ENCODE peak calls at places on chromosomes 11 and 22, in nine cellular contexts. One of them, this sample, is unnamed.

GRCh38 chr22:26734339-26735018 is 77.1 kb downstream of the MIAT start:
- DNase-seq in tibial nerve: no peak
- DNase-seq in pancreas: no peak
- DNase-seq in kidney: no peak
- DNase-seq in astrocyte of the spinal cord: no peak
- DNase-seq in GM12864: no peak
- DNase-seq in retinal pigment epithelial cell: no peak
- DNase-seq in fibroblast of lung: peak
- DNase-seq in cardiac fibroblast: no peak
- DNase-seq in this sample: no peak

GRCh38 chr22:21033895-21034294 is 1.5 kb upstream of the SLC7A4 start:
- DNase-seq in GM12864: no peak
- DNase-seq in fibroblast of lung: no peak
- DNase-seq in retinal pigment epithelial cell: no peak
- DNase-seq in cardiac fibroblast: no peak
- DNase-seq in tibial nerve: no peak
- DNase-seq in kidney: no peak
- DNase-seq in astrocyte of the spinal cord: no peak
- DNase-seq in pancreas: no peak
- DNase-seq in this sample: no peak

GRCh38 chr11:122167100-122167499 is 51.1 kb upstream of the BLID start:
- DNase-seq in tibial nerve: no peak
- DNase-seq in retinal pigment epithelial cell: peak
- DNase-seq in fibroblast of lung: peak
- DNase-seq in astrocyte of the spinal cord: peak
- DNase-seq in kidney: no peak
- DNase-seq in cardiac fibroblast: peak
- DNase-seq in GM12864: no peak
- DNase-seq in pancreas: no peak
- DNase-seq in this sample: peak

GRCh38 chr11:1623716-1624115 is 1.8 kb upstream of the KRTAP5-4 start:
- DNase-seq in tibial nerve: no peak
- DNase-seq in pancreas: no peak
- DNase-seq in cardiac fibroblast: no peak
- DNase-seq in retinal pigment epithelial cell: no peak
- DNase-seq in kidney: peak
- DNase-seq in astrocyte of the spinal cord: no peak
- DNase-seq in GM12864: no peak
- DNase-seq in fibroblast of lung: no peak
- DNase-seq in this sample: no peak

GRCh38 chr11:100619484-100619883 is 67.6 kb upstream of the ARHGAP42 start:
- DNase-seq in tibial nerve: no peak
- DNase-seq in pancreas: no peak
- DNase-seq in GM12864: no peak
- DNase-seq in retinal pigment epithelial cell: no peak
- DNase-seq in astrocyte of the spinal cord: peak
- DNase-seq in kidney: no peak
- DNase-seq in fibroblast of lung: peak
- DNase-seq in cardiac fibroblast: peak
- DNase-seq in this sample: no peak

GRCh38 chr11:110355011-110355744 is 58.8 kb upstream of the RDX start:
- DNase-seq in fibroblast of lung: no peak
- DNase-seq in GM12864: no peak
- DNase-seq in tibial nerve: no peak
- DNase-seq in pancreas: no peak
- DNase-seq in kidney: no peak
- DNase-seq in astrocyte of the spinal cord: no peak
- DNase-seq in retinal pigment epithelial cell: peak
- DNase-seq in cardiac fibroblast: no peak
- DNase-seq in this sample: no peak

GRCh38 chr22:37000676-37001534 is 18.3 kb downstream of the TST start:
- DNase-seq in fibroblast of lung: no peak
- DNase-seq in cardiac fibroblast: peak
- DNase-seq in astrocyte of the spinal cord: no peak
- DNase-seq in tibial nerve: no peak
- DNase-seq in kidney: peak
- DNase-seq in retinal pigment epithelial cell: no peak
- DNase-seq in GM12864: no peak
- DNase-seq in pancreas: no peak
- DNase-seq in this sample: no peak

GRCh38 chr22:44542561-44543222 is 44.7 kb upstream of the RTL6 start:
- DNase-seq in astrocyte of the spinal cord: no peak
- DNase-seq in tibial nerve: no peak
- DNase-seq in fibroblast of lung: no peak
- DNase-seq in retinal pigment epithelial cell: no peak
- DNase-seq in cardiac fibroblast: no peak
- DNase-seq in GM12864: no peak
- DNase-seq in kidney: no peak
- DNase-seq in pancreas: no peak
- DNase-seq in this sample: no peak

GRCh38 chr22:24894998-24895397 is 51.5 kb downstream of the LHFPL7 start:
- DNase-seq in kidney: peak
- DNase-seq in retinal pigment epithelial cell: peak
- DNase-seq in pancreas: peak
- DNase-seq in tibial nerve: peak
- DNase-seq in fibroblast of lung: peak
- DNase-seq in GM12864: no peak
- DNase-seq in cardiac fibroblast: peak
- DNase-seq in astrocyte of the spinal cord: peak
- DNase-seq in this sample: peak

GRCh38 chr11:69158301-69159152 is 2.8 kb downstream of the SMIM38 start:
- DNase-seq in tibial nerve: no peak
- DNase-seq in kidney: no peak
- DNase-seq in GM12864: no peak
- DNase-seq in cardiac fibroblast: no peak
- DNase-seq in pancreas: no peak
- DNase-seq in fibroblast of lung: no peak
- DNase-seq in astrocyte of the spinal cord: no peak
- DNase-seq in retinal pigment epithelial cell: no peak
- DNase-seq in this sample: no peak

GRCh38 chr22:40547729-40548143 is 88.8 kb downstream of the MRTFA start:
- DNase-seq in kidney: no peak
- DNase-seq in astrocyte of the spinal cord: no peak
- DNase-seq in pancreas: no peak
- DNase-seq in GM12864: no peak
- DNase-seq in retinal pigment epithelial cell: no peak
- DNase-seq in tibial nerve: no peak
- DNase-seq in fibroblast of lung: peak
- DNase-seq in cardiac fibroblast: no peak
- DNase-seq in this sample: no peak

GRCh38 chr22:40553014-40553579 is 83.4 kb downstream of the MRTFA start:
- DNase-seq in cardiac fibroblast: no peak
- DNase-seq in tibial nerve: no peak
- DNase-seq in kidney: no peak
- DNase-seq in retinal pigment epithelial cell: no peak
- DNase-seq in pancreas: no peak
- DNase-seq in astrocyte of the spinal cord: no peak
- DNase-seq in GM12864: no peak
- DNase-seq in fibroblast of lung: no peak
- DNase-seq in this sample: no peak

GRCh38 chr22:40557972-40558371 is 78.5 kb downstream of the MRTFA start:
- DNase-seq in tibial nerve: no peak
- DNase-seq in GM12864: no peak
- DNase-seq in cardiac fibroblast: no peak
- DNase-seq in fibroblast of lung: no peak
- DNase-seq in retinal pigment epithelial cell: no peak
- DNase-seq in astrocyte of the spinal cord: no peak
- DNase-seq in pancreas: no peak
- DNase-seq in kidney: no peak
- DNase-seq in this sample: no peak

GRCh38 chr22:40556641-40557040 is 79.9 kb downstream of the MRTFA start:
- DNase-seq in astrocyte of the spinal cord: no peak
- DNase-seq in pancreas: no peak
- DNase-seq in retinal pigment epithelial cell: no peak
- DNase-seq in fibroblast of lung: no peak
- DNase-seq in cardiac fibroblast: no peak
- DNase-seq in GM12864: no peak
- DNase-seq in kidney: no peak
- DNase-seq in tibial nerve: no peak
- DNase-seq in this sample: no peak

DNA sequence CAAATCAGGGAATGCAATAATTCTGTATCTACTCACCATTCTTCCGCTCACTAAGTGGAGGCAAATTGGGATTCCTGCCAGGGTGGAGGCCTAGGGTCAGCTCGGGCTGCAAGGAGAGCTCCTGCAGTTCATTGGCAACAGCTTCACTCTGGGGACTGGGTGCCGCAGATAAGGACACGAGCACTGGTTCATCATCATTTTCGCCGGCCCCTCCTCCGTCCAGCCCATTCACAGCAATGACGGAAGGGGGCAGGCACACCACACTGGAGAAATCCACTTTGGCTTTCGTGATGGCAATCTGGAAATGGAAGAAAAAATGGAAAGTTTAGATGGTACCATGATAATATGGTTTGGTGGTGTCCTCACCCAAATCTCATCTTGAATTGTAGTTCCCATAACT is 84.4 kb downstream of the MRTFA start:
- DNase-seq in astrocyte of the spinal cord: no peak
- DNase-seq in fibroblast of lung: no peak
- DNase-seq in tibial nerve: no peak
- DNase-seq in GM12864: no peak
- DNase-seq in kidney: no peak
- DNase-seq in cardiac fibroblast: peak
- DNase-seq in retinal pigment epithelial cell: no peak
- DNase-seq in pancreas: no peak
- DNase-seq in this sample: no peak
- TF ChIP-seq CTCF in astrocyte of the spinal cord: no peak
- TF ChIP-seq CTCF in fibroblast of lung: no peak
- TF ChIP-seq CTCF in tibial nerve: no peak
- TF ChIP-seq CTCF in GM12864: no peak
- TF ChIP-seq CTCF in kidney: no peak
- TF ChIP-seq CTCF in cardiac fibroblast: peak
- TF ChIP-seq CTCF in retinal pigment epithelial cell: no peak
- TF ChIP-seq CTCF in pancreas: no peak
- TF ChIP-seq CTCF in this sample: no peak

GRCh38 chr22:50203288-50203687 is 2.5 kb downstream of the SELENOO start:
- DNase-seq in cardiac fibroblast: no peak
- DNase-seq in GM12864: no peak
- DNase-seq in astrocyte of the spinal cord: no peak
- DNase-seq in retinal pigment epithelial cell: no peak
- DNase-seq in tibial nerve: no peak
- DNase-seq in kidney: no peak
- DNase-seq in pancreas: no peak
- DNase-seq in fibroblast of lung: no peak
- DNase-seq in this sample: no peak
- H3K4me3 ChIP-seq in cardiac fibroblast: no peak
- H3K4me3 ChIP-seq in GM12864: no peak
- H3K4me3 ChIP-seq in astrocyte of the spinal cord: no peak
- H3K4me3 ChIP-seq in retinal pigment epithelial cell: no peak
- H3K4me3 ChIP-seq in tibial nerve: no peak
- H3K4me3 ChIP-seq in kidney: no peak
- H3K4me3 ChIP-seq in pancreas: no peak
- H3K4me3 ChIP-seq in fibroblast of lung: no peak
- H3K4me3 ChIP-seq in this sample: no peak

DNA sequence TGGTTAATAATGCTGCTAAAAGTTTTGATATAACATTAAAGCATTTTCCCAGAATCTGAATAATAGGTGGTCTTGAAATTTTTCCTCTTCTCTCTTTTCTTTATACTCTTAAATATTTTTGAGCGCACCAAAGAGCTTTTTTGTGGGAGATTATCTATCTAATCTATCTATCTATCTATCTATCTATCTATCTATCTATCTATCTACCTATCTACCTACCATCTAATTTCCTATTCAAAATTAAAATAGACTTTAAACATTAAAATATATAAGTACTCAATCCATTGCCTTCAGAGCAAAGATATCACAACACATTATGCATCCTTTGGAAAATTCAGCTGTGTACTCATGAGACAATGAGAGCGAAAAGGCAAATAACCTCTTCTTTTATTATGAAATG is 55.8 kb downstream of the ELMOD1 start:
- DNase-seq in cardiac fibroblast: no peak
- DNase-seq in pancreas: no peak
- DNase-seq in GM12864: no peak
- DNase-seq in fibroblast of lung: no peak
- DNase-seq in retinal pigment epithelial cell: no peak
- DNase-seq in astrocyte of the spinal cord: no peak
- DNase-seq in kidney: no peak
- DNase-seq in tibial nerve: no peak
- DNase-seq in this sample: no peak
- TF ChIP-seq CTCF in cardiac fibroblast: no peak
- TF ChIP-seq CTCF in pancreas: no peak
- TF ChIP-seq CTCF in GM12864: no peak
- TF ChIP-seq CTCF in fibroblast of lung: no peak
- TF ChIP-seq CTCF in retinal pigment epithelial cell: no peak
- TF ChIP-seq CTCF in astrocyte of the spinal cord: no peak
- TF ChIP-seq CTCF in kidney: no peak
- TF ChIP-seq CTCF in tibial nerve: no peak
- TF ChIP-seq CTCF in this sample: no peak

GRCh38 chr22:33274214-33274828 is 216.1 kb upstream of the SYN3 start:
- DNase-seq in kidney: no peak
- DNase-seq in cardiac fibroblast: peak
- DNase-seq in retinal pigment epithelial cell: no peak
- DNase-seq in pancreas: no peak
- DNase-seq in GM12864: no peak
- DNase-seq in astrocyte of the spinal cord: no peak
- DNase-seq in fibroblast of lung: no peak
- DNase-seq in tibial nerve: peak
- DNase-seq in this sample: no peak

GRCh38 chr22:33270596-33270995 is 212.4 kb upstream of the SYN3 start:
- DNase-seq in pancreas: no peak
- DNase-seq in tibial nerve: no peak
- DNase-seq in cardiac fibroblast: no peak
- DNase-seq in kidney: no peak
- DNase-seq in fibroblast of lung: no peak
- DNase-seq in astrocyte of the spinal cord: no peak
- DNase-seq in retinal pigment epithelial cell: no peak
- DNase-seq in GM12864: no peak
- DNase-seq in this sample: no peak

GRCh38 chr22:33271390-33272161 is 213.4 kb upstream of the SYN3 start:
- DNase-seq in pancreas: peak
- DNase-seq in retinal pigment epithelial cell: no peak
- DNase-seq in kidney: no peak
- DNase-seq in GM12864: peak
- DNase-seq in tibial nerve: peak
- DNase-seq in fibroblast of lung: peak
- DNase-seq in cardiac fibroblast: peak
- DNase-seq in astrocyte of the spinal cord: no peak
- DNase-seq in this sample: no peak

GRCh38 chr22:33272866-33273265 is 214.7 kb upstream of the SYN3 start:
- DNase-seq in GM12864: no peak
- DNase-seq in retinal pigment epithelial cell: no peak
- DNase-seq in kidney: no peak
- DNase-seq in astrocyte of the spinal cord: no peak
- DNase-seq in pancreas: no peak
- DNase-seq in tibial nerve: no peak
- DNase-seq in cardiac fibroblast: no peak
- DNase-seq in fibroblast of lung: no peak
- DNase-seq in this sample: no peak

GRCh38 chr22:33272180-33272579 is 214.0 kb upstream of the SYN3 start:
- DNase-seq in kidney: no peak
- DNase-seq in astrocyte of the spinal cord: no peak
- DNase-seq in GM12864: no peak
- DNase-seq in cardiac fibroblast: no peak
- DNase-seq in fibroblast of lung: no peak
- DNase-seq in pancreas: no peak
- DNase-seq in tibial nerve: no peak
- DNase-seq in retinal pigment epithelial cell: no peak
- DNase-seq in this sample: peak
- H3K4me3 ChIP-seq in kidney: no peak
- H3K4me3 ChIP-seq in astrocyte of the spinal cord: no peak
- H3K4me3 ChIP-seq in GM12864: no peak
- H3K4me3 ChIP-seq in cardiac fibroblast: no peak
- H3K4me3 ChIP-seq in fibroblast of lung: no peak
- H3K4me3 ChIP-seq in pancreas: no peak
- H3K4me3 ChIP-seq in tibial nerve: no peak
- H3K4me3 ChIP-seq in retinal pigment epithelial cell: no peak
- H3K4me3 ChIP-seq in this sample: no peak

This sample was measured in epithelial cell of proximal tubule.